ENCODE peak calls at places on chromosomes 13 and 19, in seven cellular contexts. One of them, this sample, is unnamed. For H3K4me1, the result is how much of the 10 kb centered on the place peaks cover.

GRCh38 chr19:39319892-39320168 is 833 bp downstream of the LRFN1 start:
- DNase-seq in sigmoid colon: no peak
- DNase-seq in psoas muscle: no peak
- DNase-seq in thoracic aorta: no peak
- DNase-seq in pancreas: no peak
- DNase-seq in tibial artery: no peak
- DNase-seq in endodermal cell: no peak
- DNase-seq in this sample: no peak

GRCh38 chr19:55091955-55092354 is 16.3 kb downstream of the EPS8L1 start:
- DNase-seq in psoas muscle: peak
- DNase-seq in endodermal cell: peak
- DNase-seq in thoracic aorta: no peak
- DNase-seq in pancreas: no peak
- DNase-seq in sigmoid colon: no peak
- DNase-seq in tibial artery: no peak
- DNase-seq in this sample: no peak

GRCh38 chr19:4057913-4058695 is 8.6 kb downstream of the ZBTB7A start:
- DNase-seq in sigmoid colon: peak
- DNase-seq in endodermal cell: no peak
- DNase-seq in psoas muscle: peak
- DNase-seq in pancreas: peak
- DNase-seq in tibial artery: peak
- DNase-seq in thoracic aorta: peak
- DNase-seq in this sample: peak

GRCh38 chr19:1217366-1217765 is 11.8 kb downstream of the STK11 start:
- DNase-seq in endodermal cell: no peak
- DNase-seq in pancreas: no peak
- DNase-seq in tibial artery: no peak
- DNase-seq in psoas muscle: no peak
- DNase-seq in sigmoid colon: no peak
- DNase-seq in thoracic aorta: no peak
- DNase-seq in this sample: no peak

GRCh38 chr13:98741741-98742435 is 10.6 kb downstream of the SLC15A1 start:
- DNase-seq in pancreas: no peak
- DNase-seq in tibial artery: no peak
- DNase-seq in sigmoid colon: no peak
- DNase-seq in endodermal cell: no peak
- DNase-seq in psoas muscle: no peak
- DNase-seq in thoracic aorta: no peak
- DNase-seq in this sample: no peak

GRCh38 chr19:32291876-32292275 is 53.5 kb upstream of the ZNF507 start:
- DNase-seq in pancreas: no peak
- DNase-seq in sigmoid colon: no peak
- DNase-seq in tibial artery: no peak
- DNase-seq in thoracic aorta: no peak
- DNase-seq in psoas muscle: no peak
- DNase-seq in endodermal cell: no peak
- DNase-seq in this sample: no peak

GRCh38 chr19:40322951-40323615 is 25.1 kb downstream of the C19orf47 start:
- DNase-seq in pancreas: no peak
- DNase-seq in sigmoid colon: no peak
- DNase-seq in endodermal cell: no peak
- DNase-seq in psoas muscle: no peak
- DNase-seq in tibial artery: no peak
- DNase-seq in thoracic aorta: no peak
- DNase-seq in this sample: no peak

GRCh38 chr13:27927444-27928352 is 7.9 kb downstream of the PDX1 start:
- DNase-seq in pancreas: no peak
- DNase-seq in psoas muscle: no peak
- DNase-seq in sigmoid colon: no peak
- DNase-seq in tibial artery: no peak
- DNase-seq in thoracic aorta: no peak
- DNase-seq in endodermal cell: peak
- DNase-seq in this sample: no peak

GRCh38 chr19:55118401-55118991 is 1.1 kb upstream of the PPP1R12C start:
- DNase-seq in sigmoid colon: no peak
- DNase-seq in tibial artery: no peak
- DNase-seq in endodermal cell: peak
- DNase-seq in pancreas: peak
- DNase-seq in thoracic aorta: no peak
- DNase-seq in psoas muscle: peak
- DNase-seq in this sample: no peak

GRCh38 chr13:74062933-74063332 is 71.3 kb downstream of the KLF12 start:
- DNase-seq in tibial artery: peak
- DNase-seq in thoracic aorta: peak
- DNase-seq in pancreas: no peak
- DNase-seq in endodermal cell: no peak
- DNase-seq in psoas muscle: peak
- DNase-seq in sigmoid colon: peak
- DNase-seq in this sample: peak

GRCh38 chr13:101915333-101915732 is 462.9 kb downstream of the ITGBL1 start:
- DNase-seq in pancreas: no peak
- DNase-seq in thoracic aorta: no peak
- DNase-seq in sigmoid colon: no peak
- DNase-seq in endodermal cell: no peak
- DNase-seq in tibial artery: no peak
- DNase-seq in psoas muscle: no peak
- DNase-seq in this sample: no peak

GRCh38 chr19:34373601-34374288 is 8.7 kb downstream of the GPI start:
- DNase-seq in sigmoid colon: no peak
- DNase-seq in endodermal cell: no peak
- DNase-seq in psoas muscle: no peak
- DNase-seq in thoracic aorta: no peak
- DNase-seq in tibial artery: no peak
- DNase-seq in pancreas: no peak
- DNase-seq in this sample: no peak

GRCh38 chr19:34368338-34368737 is 3.3 kb downstream of the GPI start:
- DNase-seq in thoracic aorta: no peak
- DNase-seq in psoas muscle: no peak
- DNase-seq in tibial artery: no peak
- DNase-seq in pancreas: no peak
- DNase-seq in sigmoid colon: no peak
- DNase-seq in endodermal cell: no peak
- DNase-seq in this sample: peak

GRCh38 chr19:34370117-34370516 is 5.1 kb downstream of the GPI start:
- DNase-seq in sigmoid colon: no peak
- DNase-seq in tibial artery: no peak
- DNase-seq in psoas muscle: no peak
- DNase-seq in thoracic aorta: no peak
- DNase-seq in endodermal cell: no peak
- DNase-seq in pancreas: no peak
- DNase-seq in this sample: no peak

GRCh38 chr19:34367424-34367957 is 2.5 kb downstream of the GPI start:
- DNase-seq in psoas muscle: no peak
- DNase-seq in sigmoid colon: no peak
- DNase-seq in tibial artery: no peak
- DNase-seq in endodermal cell: no peak
- DNase-seq in pancreas: no peak
- DNase-seq in thoracic aorta: no peak
- DNase-seq in this sample: no peak

GRCh38 chr19:34370983-34371382 is 6.0 kb downstream of the GPI start:
- DNase-seq in thoracic aorta: no peak
- DNase-seq in pancreas: no peak
- DNase-seq in endodermal cell: no peak
- DNase-seq in sigmoid colon: no peak
- DNase-seq in tibial artery: no peak
- DNase-seq in psoas muscle: no peak
- DNase-seq in this sample: no peak
- H3K4me1 ChIP-seq in thoracic aorta: under half
- H3K4me1 ChIP-seq in pancreas: under half
- H3K4me1 ChIP-seq in endodermal cell: under half
- H3K4me1 ChIP-seq in sigmoid colon: under half
- H3K4me1 ChIP-seq in tibial artery: under half
- H3K4me1 ChIP-seq in psoas muscle: half or more
- H3K4me1 ChIP-seq in this sample: under half

GRCh38 chr13:41056194-41056593 is 5.1 kb upstream of the WBP4 start:
- DNase-seq in sigmoid colon: no peak
- DNase-seq in thoracic aorta: no peak
- DNase-seq in pancreas: no peak
- DNase-seq in endodermal cell: no peak
- DNase-seq in psoas muscle: no peak
- DNase-seq in tibial artery: no peak
- DNase-seq in this sample: no peak
- H3K4me1 ChIP-seq in sigmoid colon: half or more
- H3K4me1 ChIP-seq in thoracic aorta: half or more
- H3K4me1 ChIP-seq in pancreas: under half
- H3K4me1 ChIP-seq in endodermal cell: under half
- H3K4me1 ChIP-seq in psoas muscle: half or more
- H3K4me1 ChIP-seq in tibial artery: under half
- H3K4me1 ChIP-seq in this sample: half or more

DNA sequence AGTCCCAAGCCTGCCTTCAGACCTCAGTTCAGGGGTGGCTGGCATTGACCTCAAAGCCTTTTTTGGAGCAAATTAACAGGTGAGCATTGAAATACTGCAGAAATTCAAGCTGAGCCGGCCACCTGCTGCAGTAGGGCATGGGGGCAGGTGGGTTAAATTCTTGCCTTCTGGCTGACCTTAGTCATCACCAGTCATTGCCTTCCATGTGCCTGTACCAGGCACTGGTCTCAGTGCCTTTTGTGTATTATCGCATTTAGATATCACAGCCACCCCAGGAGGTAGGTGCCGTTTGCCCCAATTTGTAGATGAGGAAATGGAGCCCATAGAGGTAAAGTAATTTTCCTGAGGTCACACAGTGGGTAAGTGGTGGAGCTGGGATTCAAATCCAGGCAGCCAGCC is 7.2 kb downstream of the PPP1R37 start:
- DNase-seq in sigmoid colon: no peak
- DNase-seq in psoas muscle: no peak
- DNase-seq in pancreas: no peak
- DNase-seq in endodermal cell: no peak
- DNase-seq in tibial artery: no peak
- DNase-seq in thoracic aorta: no peak
- DNase-seq in this sample: no peak
- H3K4me1 ChIP-seq in sigmoid colon: half or more
- H3K4me1 ChIP-seq in psoas muscle: half or more
- H3K4me1 ChIP-seq in pancreas: under half
- H3K4me1 ChIP-seq in endodermal cell: under half
- H3K4me1 ChIP-seq in tibial artery: under half
- H3K4me1 ChIP-seq in thoracic aorta: under half
- H3K4me1 ChIP-seq in this sample: half or more

GRCh38 chr19:13026478-13026999 is 31.3 kb downstream of the NFIX start:
- DNase-seq in sigmoid colon: no peak
- DNase-seq in pancreas: peak
- DNase-seq in tibial artery: peak
- DNase-seq in psoas muscle: no peak
- DNase-seq in endodermal cell: no peak
- DNase-seq in thoracic aorta: no peak
- DNase-seq in this sample: no peak

GRCh38 chr19:13023666-13024065 is 28.4 kb downstream of the NFIX start:
- DNase-seq in endodermal cell: no peak
- DNase-seq in sigmoid colon: no peak
- DNase-seq in tibial artery: no peak
- DNase-seq in pancreas: no peak
- DNase-seq in thoracic aorta: no peak
- DNase-seq in psoas muscle: no peak
- DNase-seq in this sample: no peak

GRCh38 chr19:13024126-13024957 is 29.1 kb downstream of the NFIX start:
- DNase-seq in thoracic aorta: no peak
- DNase-seq in endodermal cell: peak
- DNase-seq in psoas muscle: peak
- DNase-seq in sigmoid colon: peak
- DNase-seq in pancreas: no peak
- DNase-seq in tibial artery: no peak
- DNase-seq in this sample: no peak

GRCh38 chr19:13025819-13026477 is 30.7 kb downstream of the NFIX start:
- DNase-seq in pancreas: no peak
- DNase-seq in endodermal cell: no peak
- DNase-seq in thoracic aorta: no peak
- DNase-seq in sigmoid colon: no peak
- DNase-seq in psoas muscle: no peak
- DNase-seq in tibial artery: peak
- DNase-seq in this sample: no peak

GRCh38 chr19:13024958-13025653 is 29.8 kb downstream of the NFIX start:
- DNase-seq in thoracic aorta: no peak
- DNase-seq in tibial artery: peak
- DNase-seq in endodermal cell: peak
- DNase-seq in psoas muscle: peak
- DNase-seq in pancreas: no peak
- DNase-seq in sigmoid colon: peak
- DNase-seq in this sample: no peak
- H3K4me1 ChIP-seq in thoracic aorta: under half
- H3K4me1 ChIP-seq in tibial artery: half or more
- H3K4me1 ChIP-seq in endodermal cell: under half
- H3K4me1 ChIP-seq in psoas muscle: half or more
- H3K4me1 ChIP-seq in pancreas: under half
- H3K4me1 ChIP-seq in sigmoid colon: half or more
- H3K4me1 ChIP-seq in this sample: under half

GRCh38 chr19:37938379-37938778 is 31.4 kb downstream of the SIPA1L3 start:
- DNase-seq in pancreas: no peak
- DNase-seq in psoas muscle: no peak
- DNase-seq in thoracic aorta: no peak
- DNase-seq in sigmoid colon: no peak
- DNase-seq in endodermal cell: no peak
- DNase-seq in tibial artery: no peak
- DNase-seq in this sample: no peak
- H3K4me1 ChIP-seq in pancreas: under half
- H3K4me1 ChIP-seq in psoas muscle: under half
- H3K4me1 ChIP-seq in thoracic aorta: under half
- H3K4me1 ChIP-seq in sigmoid colon: under half
- H3K4me1 ChIP-seq in endodermal cell: under half
- H3K4me1 ChIP-seq in tibial artery: under half
- H3K4me1 ChIP-seq in this sample: under half

GRCh38 chr19:18531485-18531884 is 9.6 kb upstream of the ELL start:
- DNase-seq in sigmoid colon: no peak
- DNase-seq in pancreas: no peak
- DNase-seq in endodermal cell: no peak
- DNase-seq in tibial artery: no peak
- DNase-seq in thoracic aorta: no peak
- DNase-seq in psoas muscle: no peak
- DNase-seq in this sample: no peak

GRCh38 chr19:18532208-18532890 is 10.5 kb upstream of the ELL start:
- DNase-seq in pancreas: no peak
- DNase-seq in sigmoid colon: no peak
- DNase-seq in endodermal cell: no peak
- DNase-seq in psoas muscle: no peak
- DNase-seq in thoracic aorta: no peak
- DNase-seq in tibial artery: no peak
- DNase-seq in this sample: no peak

GRCh38 chr19:18536475-18536874 is 6.9 kb downstream of the FKBP8 start:
- DNase-seq in endodermal cell: no peak
- DNase-seq in thoracic aorta: no peak
- DNase-seq in psoas muscle: no peak
- DNase-seq in tibial artery: no peak
- DNase-seq in sigmoid colon: no peak
- DNase-seq in pancreas: no peak
- DNase-seq in this sample: no peak

GRCh38 chr19:18529782-18530181 is 7.9 kb upstream of the ELL start:
- DNase-seq in psoas muscle: no peak
- DNase-seq in endodermal cell: no peak
- DNase-seq in sigmoid colon: no peak
- DNase-seq in pancreas: no peak
- DNase-seq in tibial artery: no peak
- DNase-seq in thoracic aorta: no peak
- DNase-seq in this sample: no peak

DNA sequence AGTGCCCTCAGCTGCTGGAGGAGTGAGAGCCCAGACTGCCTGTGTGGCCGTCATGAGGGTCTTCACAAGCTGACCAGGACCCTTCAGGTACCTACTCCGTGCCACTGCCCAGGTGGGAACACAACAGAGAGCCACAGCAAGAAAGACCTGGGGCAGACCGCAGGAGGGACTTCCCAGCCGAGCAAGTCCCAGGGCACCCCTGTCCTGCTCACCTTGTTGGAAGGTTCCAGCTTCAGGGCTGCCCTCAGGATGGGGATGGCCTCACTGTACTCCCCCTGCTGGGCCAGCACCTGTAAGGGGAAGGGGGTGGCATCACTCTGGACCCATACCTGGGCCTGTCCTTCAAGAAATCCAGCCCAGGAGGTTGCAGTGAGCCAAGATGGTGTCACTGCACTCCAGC is 10.3 kb downstream of the FKBP8 start:
- DNase-seq in pancreas: no peak
- DNase-seq in endodermal cell: no peak
- DNase-seq in tibial artery: no peak
- DNase-seq in psoas muscle: no peak
- DNase-seq in sigmoid colon: no peak
- DNase-seq in thoracic aorta: no peak
- DNase-seq in this sample: no peak
- H3K4me1 ChIP-seq in pancreas: under half
- H3K4me1 ChIP-seq in endodermal cell: under half
- H3K4me1 ChIP-seq in tibial artery: under half
- H3K4me1 ChIP-seq in psoas muscle: under half
- H3K4me1 ChIP-seq in sigmoid colon: under half
- H3K4me1 ChIP-seq in thoracic aorta: under half
- H3K4me1 ChIP-seq in this sample: under half